ENCODE peak calls at places on chromosomes 4 and X, in five cellular contexts. F is astrocyte of the spinal cord, S is tibial nerve, P is mucosa of descending colon, B is cardiac muscle cell. K is an unnamed sample.

GRCh38 chr4:124589827-124590226 is 122.7 kb downstream of the ANKRD50 start:
- DNase-seq in F (no peak), S (no peak), P (no peak), B (no peak), K (no peak)

GRCh38 chr4:2343476-2343875 is 75.0 kb downstream of the ZFYVE28 start:
- DNase-seq in F (no peak), S (no peak), P (no peak), B (no peak), K (no peak)

GRCh38 chr4:90419124-90419711 is 292.0 kb downstream of the CCSER1 start:
- DNase-seq in F (peak), S (no peak), P (no peak), B (peak), K (no peak)

GRCh38 chrX:129833153-129834004 is 10.3 kb downstream of the ZDHHC9 start:
- DNase-seq in F (peak), S (no peak), P (no peak), B (no peak), K (no peak)

GRCh38 chrX:132876933-132877332 is 81.5 kb downstream of the HS6ST2 start:
- DNase-seq in F (no peak), S (no peak), P (no peak), B (no peak), K (no peak)

GRCh38 chr4:158285429-158286216 is 75.3 kb downstream of the TMEM144 start:
- DNase-seq in F (no peak), S (no peak), P (no peak), B (no peak), K (no peak)

GRCh38 chr4:66489783-66490452 is 819.6 kb upstream of the EPHA5 start:
- DNase-seq in F (peak), S (no peak), P (no peak), B (no peak), K (no peak)

GRCh38 chr4:7699825-7700224 is 239.8 kb downstream of the AFAP1 start:
- DNase-seq in F (no peak), S (no peak), P (no peak), B (no peak), K (no peak)

GRCh38 chrX:145825896-145826295 is 8.3 kb downstream of the SLITRK2 start:
- DNase-seq in F (peak), S (no peak), P (no peak), B (peak), K (no peak)

GRCh38 chrX:68199062-68199848 is 234.0 kb downstream of the OPHN1 start:
- DNase-seq in F (no peak), S (no peak), P (no peak), B (no peak), K (no peak)

GRCh38 chr4:174815282-174815681 is 13.8 kb downstream of the GLRA3 start:
- DNase-seq in F (no peak), S (no peak), P (no peak), B (no peak), K (no peak)

GRCh38 chrX:108091878-108092291 is 307 bp downstream of the ATG4A start:
- DNase-seq in F (no peak), S (no peak), P (no peak), B (no peak), K (no peak)

GRCh38 chr4:164508836-164509235 is 245.1 kb upstream of the SMIM31 start:
- DNase-seq in F (no peak), S (no peak), P (no peak), B (no peak), K (no peak)

GRCh38 chr4:73608677-73609594 is 11.3 kb downstream of the RASSF6 start:
- DNase-seq in F (peak), S (no peak), P (no peak), B (no peak), K (no peak)

GRCh38 chr4:76811604-76812412 is 86.1 kb downstream of the SOWAHB start:
- DNase-seq in F (peak), S (no peak), P (no peak), B (no peak), K (no peak)

GRCh38 chr4:124974163-124974562 is 261.6 kb upstream of the ANKRD50 start:
- DNase-seq in F (no peak), S (no peak), P (no peak), B (no peak), K (no peak)

GRCh38 chr4:111506706-111507105 is 638.5 kb upstream of the FAM241A start:
- DNase-seq in F (peak), S (no peak), P (no peak), B (no peak), K (no peak)

GRCh38 chr4:8637456-8637984 is 45.0 kb downstream of the CPZ start:
- DNase-seq in F (no peak), S (no peak), P (peak), B (no peak), K (no peak)

GRCh38 chrX:1265061-1265460 is 3.6 kb upstream of the CSF2RA start:
- DNase-seq in F (no peak), S (no peak), P (no peak), B (no peak), K (no peak)

GRCh38 chr4:118997601-118998000 is 108.9 kb downstream of the SYNPO2 start:
- DNase-seq in F (no peak), S (no peak), P (no peak), B (peak), K (no peak)

GRCh38 chr4:175412744-175413143 is 399.3 kb downstream of the GPM6A start:
- DNase-seq in F (peak), S (no peak), P (no peak), B (no peak), K (no peak)

GRCh38 chr4:88991746-88992145 is 65.2 kb downstream of the FAM13A start:
- DNase-seq in F (no peak), S (no peak), P (no peak), B (no peak), K (no peak)

GRCh38 chr4:17781831-17782287 is 438 bp upstream of the FAM184B start:
- DNase-seq in F (no peak), S (no peak), P (no peak), B (peak), K (no peak)

GRCh38 chr4:6777636-6778281 is 4.8 kb upstream of the KIAA0232 start:
- DNase-seq in F (no peak), S (no peak), P (no peak), B (no peak), K (peak)

GRCh38 chrX:80879143-80879542 is 69.5 kb upstream of the BRWD3 start:
- DNase-seq in F (no peak), S (peak), P (no peak), B (peak), K (no peak)

GRCh38 chrX:80879916-80880315 is 70.2 kb upstream of the BRWD3 start:
- DNase-seq in F (no peak), S (no peak), P (no peak), B (no peak), K (no peak)

DNA sequence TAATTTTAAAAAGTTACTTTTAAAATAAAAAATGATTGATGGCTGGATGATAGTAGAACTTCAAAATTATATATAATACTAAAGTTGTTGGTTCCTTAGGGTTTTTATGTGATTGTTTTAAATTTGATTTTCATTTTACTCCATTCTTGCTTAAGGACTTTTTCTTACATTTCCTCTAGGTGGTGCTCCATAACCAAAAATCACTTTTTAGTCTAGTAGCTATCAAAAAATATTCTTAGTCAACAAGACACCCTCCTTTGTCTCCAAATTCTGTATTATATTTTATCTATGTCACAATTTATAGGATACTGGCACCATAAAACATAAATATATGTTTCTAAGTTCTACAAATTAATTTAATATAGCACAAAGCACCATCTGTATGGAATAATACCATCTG is 67.2 kb upstream of the BRWD3 start:
- DNase-seq in F (peak), S (no peak), P (no peak), B (peak), K (no peak)
- TF ChIP-seq CTCF in F (peak), S (peak), P (no peak), B (peak), K (peak)

GRCh38 chr4:132332932-132333722 is 816.0 kb upstream of the PCDH10 start:
- DNase-seq in F (peak), S (no peak), P (no peak), B (no peak), K (no peak)
- TF ChIP-seq CTCF in F (peak), S (no peak), P (no peak), B (peak), K (no peak)

GRCh38 chr4:102501176-102501634 is at the start of gene NFKB1:
- DNase-seq in F (peak), S (peak), P (peak), B (peak), K (peak)
- TF ChIP-seq CTCF in F (no peak), S (no peak), P (no peak), B (no peak), K (no peak)

DNA sequence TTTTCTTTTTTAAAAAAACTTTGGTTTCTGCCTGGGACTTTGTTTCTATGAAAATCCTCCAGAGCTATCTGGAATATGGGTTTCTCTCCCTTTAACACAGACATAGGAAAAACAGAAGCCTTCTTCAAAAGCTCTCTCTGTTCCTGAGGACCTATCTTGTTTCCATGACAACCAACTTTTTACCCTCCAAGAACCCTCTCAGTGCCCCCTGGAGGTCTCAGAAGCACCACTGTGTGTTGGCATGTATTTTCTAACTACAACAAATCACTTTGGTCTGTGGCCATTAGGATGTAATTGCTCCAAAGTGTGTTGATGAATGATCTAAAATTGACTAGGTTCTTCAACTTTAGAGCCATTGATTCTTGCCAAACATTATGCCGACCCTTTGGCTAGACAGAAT is 1331.6 kb downstream of the ADGRL3 start:
- DNase-seq in F (no peak), S (no peak), P (no peak), B (no peak), K (no peak)
- TF ChIP-seq CTCF in F (no peak), S (no peak), P (no peak), B (no peak), K (no peak)

GRCh38 chr4:155037031-155037430 is 171.4 kb upstream of the NPY2R start:
- DNase-seq in F (no peak), S (no peak), P (no peak), B (no peak), K (no peak)
- TF ChIP-seq CTCF in F (no peak), S (no peak), P (no peak), B (no peak), K (no peak)

DNA sequence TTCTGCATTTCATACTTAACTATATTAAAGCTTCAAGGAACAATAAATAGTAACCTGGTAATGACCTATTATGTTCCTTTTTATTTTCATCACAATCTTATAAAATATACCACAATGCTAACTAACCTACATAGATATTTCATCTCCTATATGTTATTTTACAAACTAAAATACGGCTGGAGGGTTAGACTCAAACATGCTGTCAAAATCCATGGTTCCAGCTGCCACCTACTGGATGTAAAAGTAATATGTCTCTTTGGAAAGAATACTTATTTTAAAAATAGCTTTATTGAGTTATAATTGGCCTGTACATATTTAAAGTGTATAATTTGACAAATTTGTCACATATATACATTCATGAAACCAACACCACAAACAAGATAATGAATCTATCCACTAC is 15.0 kb downstream of the RGN start:
- DNase-seq in F (peak), S (no peak), P (no peak), B (peak), K (no peak)
- TF ChIP-seq CTCF in F (peak), S (peak), P (no peak), B (peak), K (peak)

GRCh38 chr4:25312496-25313193 is at the start of gene ZCCHC4:
- DNase-seq in F (peak), S (peak), P (peak), B (peak), K (peak)
- TF ChIP-seq CTCF in F (peak), S (peak), P (peak), B (peak), K (peak)

GRCh38 chrX:109841257-109841656 is 108.2 kb upstream of the ACSL4 start:
- DNase-seq in F (no peak), S (no peak), P (no peak), B (no peak), K (no peak)

GRCh38 chrX:109841869-109842579 is 109.0 kb upstream of the ACSL4 start:
- DNase-seq in F (peak), S (no peak), P (no peak), B (no peak), K (no peak)

GRCh38 chrX:109842611-109843010 is 109.6 kb upstream of the ACSL4 start:
- DNase-seq in F (no peak), S (no peak), P (no peak), B (no peak), K (no peak)

GRCh38 chrX:109840585-109840984 is 107.5 kb upstream of the ACSL4 start:
- DNase-seq in F (peak), S (peak), P (no peak), B (no peak), K (no peak)

GRCh38 chrX:109839694-109840358 is 106.8 kb upstream of the ACSL4 start:
- DNase-seq in F (peak), S (no peak), P (no peak), B (no peak), K (no peak)
- TF ChIP-seq CTCF in F (peak), S (no peak), P (no peak), B (peak), K (no peak)